ENCODE peak calls at places on chromosomes 4 and X, in nine cellular contexts. One of them, this sample, is unnamed.

GRCh38 chr4:4327652-4328121 is 37.6 kb downstream of the ZBTB49 start:
- DNase-seq in heart right ventricle: peak; percentile 13
- DNase-seq in tibial nerve: no peak
- DNase-seq in SK-N-SH: peak; percentile 78
- DNase-seq in IMR-90: no peak
- DNase-seq in PC-9: no peak
- DNase-seq in uterus: no peak
- DNase-seq in body of pancreas: peak; percentile 15
- DNase-seq in lower leg skin: no peak
- DNase-seq in this sample: peak; percentile 20

GRCh38 chr4:185811509-185812364 is at the start of gene SORBS2:
- DNase-seq in heart right ventricle: peak; percentile 35
- DNase-seq in tibial nerve: no peak
- DNase-seq in SK-N-SH: peak; percentile 78
- DNase-seq in IMR-90: peak; percentile 25
- DNase-seq in PC-9: peak; percentile 50
- DNase-seq in uterus: no peak
- DNase-seq in body of pancreas: peak; percentile 88
- DNase-seq in lower leg skin: no peak
- DNase-seq in this sample: peak; percentile 48

GRCh38 chrX:24979081-24979480 is 36.7 kb downstream of the ARX start:
- DNase-seq in heart right ventricle: no peak
- DNase-seq in tibial nerve: no peak
- DNase-seq in SK-N-SH: no peak
- DNase-seq in IMR-90: peak; percentile 11
- DNase-seq in PC-9: no peak
- DNase-seq in uterus: no peak
- DNase-seq in body of pancreas: no peak
- DNase-seq in lower leg skin: no peak
- DNase-seq in this sample: no peak

GRCh38 chr4:56127698-56128097 is 179.0 kb downstream of the CEP135 start:
- DNase-seq in heart right ventricle: no peak
- DNase-seq in tibial nerve: no peak
- DNase-seq in SK-N-SH: no peak
- DNase-seq in IMR-90: no peak
- DNase-seq in PC-9: no peak
- DNase-seq in uterus: no peak
- DNase-seq in body of pancreas: no peak
- DNase-seq in lower leg skin: no peak
- DNase-seq in this sample: no peak

GRCh38 chrX:115408736-115409390 is 119.3 kb downstream of the LUZP4 start:
- DNase-seq in heart right ventricle: no peak
- DNase-seq in tibial nerve: no peak
- DNase-seq in SK-N-SH: no peak
- DNase-seq in IMR-90: peak; percentile 40
- DNase-seq in PC-9: no peak
- DNase-seq in uterus: no peak
- DNase-seq in body of pancreas: no peak
- DNase-seq in lower leg skin: no peak
- DNase-seq in this sample: no peak

GRCh38 chr4:114316789-114317188 is 281.8 kb upstream of the UGT8 start:
- DNase-seq in heart right ventricle: no peak
- DNase-seq in tibial nerve: no peak
- DNase-seq in SK-N-SH: peak; percentile 46
- DNase-seq in IMR-90: no peak
- DNase-seq in PC-9: no peak
- DNase-seq in uterus: no peak
- DNase-seq in body of pancreas: no peak
- DNase-seq in lower leg skin: no peak
- DNase-seq in this sample: no peak

GRCh38 chr4:174717788-174718187 is 111.3 kb downstream of the GLRA3 start:
- DNase-seq in heart right ventricle: no peak
- DNase-seq in tibial nerve: no peak
- DNase-seq in SK-N-SH: no peak
- DNase-seq in IMR-90: no peak
- DNase-seq in PC-9: no peak
- DNase-seq in uterus: no peak
- DNase-seq in body of pancreas: no peak
- DNase-seq in lower leg skin: no peak
- DNase-seq in this sample: no peak

GRCh38 chr4:6851962-6852361 is 57.7 kb upstream of the TBC1D14 start:
- DNase-seq in heart right ventricle: no peak
- DNase-seq in tibial nerve: no peak
- DNase-seq in SK-N-SH: no peak
- DNase-seq in IMR-90: no peak
- DNase-seq in PC-9: no peak
- DNase-seq in uterus: no peak
- DNase-seq in body of pancreas: no peak
- DNase-seq in lower leg skin: no peak
- DNase-seq in this sample: no peak

GRCh38 chrX:8034058-8034457 is 106.8 kb upstream of the PNPLA4 start:
- DNase-seq in heart right ventricle: no peak
- DNase-seq in tibial nerve: no peak
- DNase-seq in SK-N-SH: no peak
- DNase-seq in IMR-90: no peak
- DNase-seq in PC-9: no peak
- DNase-seq in uterus: no peak
- DNase-seq in body of pancreas: no peak
- DNase-seq in lower leg skin: no peak
- DNase-seq in this sample: no peak

GRCh38 chr4:19850909-19851308 is 400.8 kb upstream of the SLIT2 start:
- DNase-seq in heart right ventricle: no peak
- DNase-seq in tibial nerve: no peak
- DNase-seq in SK-N-SH: no peak
- DNase-seq in IMR-90: peak; percentile 93
- DNase-seq in PC-9: no peak
- DNase-seq in uterus: no peak
- DNase-seq in body of pancreas: no peak
- DNase-seq in lower leg skin: no peak
- DNase-seq in this sample: no peak

GRCh38 chr4:30867427-30867826 is 147.3 kb downstream of the PCDH7 start:
- DNase-seq in heart right ventricle: no peak
- DNase-seq in tibial nerve: no peak
- DNase-seq in SK-N-SH: no peak
- DNase-seq in IMR-90: no peak
- DNase-seq in PC-9: peak; percentile 40
- DNase-seq in uterus: peak; percentile 66
- DNase-seq in body of pancreas: no peak
- DNase-seq in lower leg skin: no peak
- DNase-seq in this sample: peak; percentile 26

GRCh38 chrX:152641996-152642395 is 4.3 kb downstream of the GABRQ start:
- DNase-seq in heart right ventricle: no peak
- DNase-seq in tibial nerve: no peak
- DNase-seq in SK-N-SH: peak; percentile 46
- DNase-seq in IMR-90: peak; percentile 1
- DNase-seq in PC-9: peak; percentile 35
- DNase-seq in uterus: no peak
- DNase-seq in body of pancreas: no peak
- DNase-seq in lower leg skin: no peak
- DNase-seq in this sample: no peak

GRCh38 chr4:179325181-179325580 is 1882.9 kb upstream of the AGA start:
- DNase-seq in heart right ventricle: no peak
- DNase-seq in tibial nerve: no peak
- DNase-seq in SK-N-SH: no peak
- DNase-seq in IMR-90: no peak
- DNase-seq in PC-9: no peak
- DNase-seq in uterus: no peak
- DNase-seq in body of pancreas: no peak
- DNase-seq in lower leg skin: no peak
- DNase-seq in this sample: no peak

GRCh38 chrX:25275159-25275558 is 259.4 kb upstream of the ARX start:
- DNase-seq in heart right ventricle: no peak
- DNase-seq in tibial nerve: no peak
- DNase-seq in SK-N-SH: no peak
- DNase-seq in IMR-90: no peak
- DNase-seq in PC-9: no peak
- DNase-seq in uterus: no peak
- DNase-seq in body of pancreas: no peak
- DNase-seq in lower leg skin: no peak
- DNase-seq in this sample: no peak

GRCh38 chr4:5940470-5941203 is 47.8 kb upstream of the CRMP1 start:
- DNase-seq in heart right ventricle: no peak
- DNase-seq in tibial nerve: no peak
- DNase-seq in SK-N-SH: no peak
- DNase-seq in IMR-90: peak; percentile 10
- DNase-seq in PC-9: no peak
- DNase-seq in uterus: no peak
- DNase-seq in body of pancreas: no peak
- DNase-seq in lower leg skin: no peak
- DNase-seq in this sample: no peak

GRCh38 chr4:143253156-143253555 is 68.4 kb downstream of the USP38 start:
- DNase-seq in heart right ventricle: no peak
- DNase-seq in tibial nerve: no peak
- DNase-seq in SK-N-SH: no peak
- DNase-seq in IMR-90: no peak
- DNase-seq in PC-9: no peak
- DNase-seq in uterus: no peak
- DNase-seq in body of pancreas: no peak
- DNase-seq in lower leg skin: no peak
- DNase-seq in this sample: no peak

GRCh38 chr4:143251348-143251747 is 66.6 kb downstream of the USP38 start:
- DNase-seq in heart right ventricle: no peak
- DNase-seq in tibial nerve: no peak
- DNase-seq in SK-N-SH: no peak
- DNase-seq in IMR-90: no peak
- DNase-seq in PC-9: no peak
- DNase-seq in uterus: no peak
- DNase-seq in body of pancreas: no peak
- DNase-seq in lower leg skin: no peak
- DNase-seq in this sample: no peak

GRCh38 chr4:143252478-143252877 is 67.8 kb downstream of the USP38 start:
- DNase-seq in heart right ventricle: no peak
- DNase-seq in tibial nerve: no peak
- DNase-seq in SK-N-SH: no peak
- DNase-seq in IMR-90: no peak
- DNase-seq in PC-9: no peak
- DNase-seq in uterus: no peak
- DNase-seq in body of pancreas: no peak
- DNase-seq in lower leg skin: no peak
- DNase-seq in this sample: no peak

GRCh38 chr4:143250617-143251016 is 65.9 kb downstream of the USP38 start:
- DNase-seq in heart right ventricle: no peak
- DNase-seq in tibial nerve: no peak
- DNase-seq in SK-N-SH: no peak
- DNase-seq in IMR-90: no peak
- DNase-seq in PC-9: no peak
- DNase-seq in uterus: no peak
- DNase-seq in body of pancreas: no peak
- DNase-seq in lower leg skin: no peak
- DNase-seq in this sample: no peak

GRCh38 chr4:143251781-143252180 is 67.1 kb downstream of the USP38 start:
- DNase-seq in heart right ventricle: no peak
- DNase-seq in tibial nerve: no peak
- DNase-seq in SK-N-SH: no peak
- DNase-seq in IMR-90: peak; percentile 66
- DNase-seq in PC-9: peak; percentile 75
- DNase-seq in uterus: no peak
- DNase-seq in body of pancreas: no peak
- DNase-seq in lower leg skin: no peak
- DNase-seq in this sample: no peak
- H3K4me3 ChIP-seq in heart right ventricle: no peak overlapping the region
- H3K4me3 ChIP-seq in tibial nerve: no peak overlapping the region
- H3K4me3 ChIP-seq in SK-N-SH: no peak overlapping the region
- H3K4me3 ChIP-seq in IMR-90: no peak overlapping the region
- H3K4me3 ChIP-seq in PC-9: no peak overlapping the region
- H3K4me3 ChIP-seq in uterus: no peak overlapping the region
- H3K4me3 ChIP-seq in body of pancreas: no peak overlapping the region
- H3K4me3 ChIP-seq in lower leg skin: no peak overlapping the region
- H3K4me3 ChIP-seq in this sample: no peak overlapping the region

GRCh38 chr4:119490335-119490734 is 138.3 kb downstream of the PDE5A start:
- DNase-seq in heart right ventricle: no peak
- DNase-seq in tibial nerve: no peak
- DNase-seq in SK-N-SH: no peak
- DNase-seq in IMR-90: peak; percentile 69
- DNase-seq in PC-9: no peak
- DNase-seq in uterus: no peak
- DNase-seq in body of pancreas: no peak
- DNase-seq in lower leg skin: no peak
- DNase-seq in this sample: no peak

GRCh38 chr4:119498520-119498919 is 130.1 kb downstream of the PDE5A start:
- DNase-seq in heart right ventricle: peak; percentile 28
- DNase-seq in tibial nerve: no peak
- DNase-seq in SK-N-SH: no peak
- DNase-seq in IMR-90: peak; percentile 59
- DNase-seq in PC-9: no peak
- DNase-seq in uterus: peak; percentile 16
- DNase-seq in body of pancreas: peak; percentile 43
- DNase-seq in lower leg skin: no peak
- DNase-seq in this sample: no peak

GRCh38 chr4:119489305-119489704 is 139.3 kb downstream of the PDE5A start:
- DNase-seq in heart right ventricle: no peak
- DNase-seq in tibial nerve: no peak
- DNase-seq in SK-N-SH: no peak
- DNase-seq in IMR-90: peak; percentile 55
- DNase-seq in PC-9: no peak
- DNase-seq in uterus: no peak
- DNase-seq in body of pancreas: no peak
- DNase-seq in lower leg skin: no peak
- DNase-seq in this sample: no peak

GRCh38 chr4:119493419-119493818 is 135.2 kb downstream of the PDE5A start:
- DNase-seq in heart right ventricle: no peak
- DNase-seq in tibial nerve: no peak
- DNase-seq in SK-N-SH: no peak
- DNase-seq in IMR-90: no peak
- DNase-seq in PC-9: no peak
- DNase-seq in uterus: no peak
- DNase-seq in body of pancreas: no peak
- DNase-seq in lower leg skin: no peak
- DNase-seq in this sample: no peak
- TF ChIP-seq CTCF in heart right ventricle: peak; percentile 40
- TF ChIP-seq CTCF in tibial nerve: no peak
- TF ChIP-seq CTCF in SK-N-SH: peak; percentile 58
- TF ChIP-seq CTCF in IMR-90: no peak
- TF ChIP-seq CTCF in PC-9: no peak
- TF ChIP-seq CTCF in uterus: no peak
- TF ChIP-seq CTCF in body of pancreas: no peak
- TF ChIP-seq CTCF in lower leg skin: no peak
- TF ChIP-seq CTCF in this sample: no peak

DNA sequence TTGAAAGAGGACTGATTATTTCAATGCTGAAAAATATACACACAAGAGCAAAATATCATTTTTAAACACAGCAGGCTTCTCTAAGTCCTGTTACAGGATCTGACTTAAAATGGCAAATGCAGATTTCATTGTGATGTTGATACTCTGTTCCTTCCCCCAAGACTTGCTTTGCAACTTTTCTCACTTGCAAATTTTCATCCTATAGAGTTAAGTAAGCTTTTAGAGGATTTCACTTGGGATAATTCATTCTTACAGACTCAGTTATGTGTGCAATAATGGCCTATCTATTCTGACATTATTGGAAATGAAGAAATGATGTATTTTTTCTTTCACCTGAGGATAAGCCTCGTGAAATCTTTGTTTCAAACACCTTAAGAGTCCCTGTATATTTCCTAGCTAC is 2403.2 kb downstream of the ARAP2 start:
- DNase-seq in heart right ventricle: no peak
- DNase-seq in tibial nerve: no peak
- DNase-seq in SK-N-SH: no peak
- DNase-seq in IMR-90: no peak
- DNase-seq in PC-9: no peak
- DNase-seq in uterus: no peak
- DNase-seq in body of pancreas: no peak
- DNase-seq in lower leg skin: no peak
- DNase-seq in this sample: no peak
- H3K4me3 ChIP-seq in heart right ventricle: no peak overlapping the region
- H3K4me3 ChIP-seq in tibial nerve: no peak overlapping the region
- H3K4me3 ChIP-seq in SK-N-SH: no peak overlapping the region
- H3K4me3 ChIP-seq in IMR-90: no peak overlapping the region
- H3K4me3 ChIP-seq in PC-9: no peak overlapping the region
- H3K4me3 ChIP-seq in uterus: no peak overlapping the region
- H3K4me3 ChIP-seq in body of pancreas: no peak overlapping the region
- H3K4me3 ChIP-seq in lower leg skin: no peak overlapping the region
- H3K4me3 ChIP-seq in this sample: no peak overlapping the region

GRCh38 chr4:108155373-108155772 is 13.4 kb downstream of the LEF1 start:
- DNase-seq in heart right ventricle: no peak
- DNase-seq in tibial nerve: no peak
- DNase-seq in SK-N-SH: no peak
- DNase-seq in IMR-90: peak; percentile 8
- DNase-seq in PC-9: no peak
- DNase-seq in uterus: no peak
- DNase-seq in body of pancreas: no peak
- DNase-seq in lower leg skin: no peak
- DNase-seq in this sample: no peak
- TF ChIP-seq CTCF in heart right ventricle: peak; percentile 19
- TF ChIP-seq CTCF in tibial nerve: no peak
- TF ChIP-seq CTCF in SK-N-SH: no peak
- TF ChIP-seq CTCF in IMR-90: no peak
- TF ChIP-seq CTCF in PC-9: no peak
- TF ChIP-seq CTCF in uterus: no peak
- TF ChIP-seq CTCF in body of pancreas: no peak
- TF ChIP-seq CTCF in lower leg skin: no peak
- TF ChIP-seq CTCF in this sample: no peak